ENCODE peak calls at places on chromosomes 13 and 19, in six cellular contexts. One of them, this sample, is unnamed.

GRCh38 chr19:28632357-28633076 is 580.4 kb downstream of the UQCRFS1 start:
- DNase-seq in K562: no peak
- DNase-seq in GM12891: no peak
- DNase-seq in HepG2: no peak
- DNase-seq in H1: no peak
- DNase-seq in GM12878: no peak
- DNase-seq in this sample: no peak

GRCh38 chr19:29535984-29536508 is 10.3 kb downstream of the VSTM2B start:
- DNase-seq in K562: no peak
- DNase-seq in GM12891: no peak
- DNase-seq in HepG2: no peak
- DNase-seq in H1: peak; percentile 41
- DNase-seq in GM12878: no peak
- DNase-seq in this sample: no peak

GRCh38 chr13:56166864-56167263 is 973.9 kb upstream of the PRR20A start:
- DNase-seq in K562: no peak
- DNase-seq in GM12891: no peak
- DNase-seq in HepG2: no peak
- DNase-seq in H1: peak; percentile 53
- DNase-seq in GM12878: no peak
- DNase-seq in this sample: no peak

GRCh38 chr19:55041627-55042343 is 3.7 kb upstream of the GP6 start:
- DNase-seq in K562: peak; percentile 80
- DNase-seq in GM12891: no peak
- DNase-seq in HepG2: no peak
- DNase-seq in H1: no peak
- DNase-seq in GM12878: no peak
- DNase-seq in this sample: no peak

GRCh38 chr13:98775844-98776598 is 23.5 kb upstream of the SLC15A1 start:
- DNase-seq in K562: peak; percentile 30
- DNase-seq in GM12891: no peak
- DNase-seq in HepG2: peak; percentile 87
- DNase-seq in H1: no peak
- DNase-seq in GM12878: no peak
- DNase-seq in this sample: no peak

GRCh38 chr13:85590231-85590931 is 208.8 kb downstream of the SLITRK6 start:
- DNase-seq in K562: no peak
- DNase-seq in GM12891: no peak
- DNase-seq in HepG2: no peak
- DNase-seq in H1: no peak
- DNase-seq in GM12878: no peak
- DNase-seq in this sample: no peak

GRCh38 chr19:17300992-17301585 is 2.1 kb downstream of the ABHD8 start:
- DNase-seq in K562: no peak
- DNase-seq in GM12891: no peak
- DNase-seq in HepG2: no peak
- DNase-seq in H1: no peak
- DNase-seq in GM12878: no peak
- DNase-seq in this sample: no peak

GRCh38 chr19:52307275-52307674 is 10.3 kb downstream of the ZNF480 start:
- DNase-seq in K562: no peak
- DNase-seq in GM12891: no peak
- DNase-seq in HepG2: no peak
- DNase-seq in H1: peak; percentile 53
- DNase-seq in GM12878: no peak
- DNase-seq in this sample: no peak

GRCh38 chr13:72458701-72459100 is 268.7 kb downstream of the MZT1 start:
- DNase-seq in K562: no peak
- DNase-seq in GM12891: no peak
- DNase-seq in HepG2: no peak
- DNase-seq in H1: no peak
- DNase-seq in GM12878: no peak
- DNase-seq in this sample: no peak

GRCh38 chr13:29452773-29453574 is 142.5 kb downstream of the SLC7A1 start:
- DNase-seq in K562: no peak
- DNase-seq in GM12891: no peak
- DNase-seq in HepG2: no peak
- DNase-seq in H1: no peak
- DNase-seq in GM12878: no peak
- DNase-seq in this sample: no peak

GRCh38 chr19:38634757-38635482 is 12.5 kb upstream of the ACTN4 start:
- DNase-seq in K562: peak; percentile 74
- DNase-seq in GM12891: peak; percentile 63
- DNase-seq in HepG2: no peak
- DNase-seq in H1: peak; percentile 95
- DNase-seq in GM12878: peak; percentile 32
- DNase-seq in this sample: peak; percentile 65

GRCh38 chr13:41354416-41354815 is 43.3 kb downstream of the NAA16 start:
- DNase-seq in K562: no peak
- DNase-seq in GM12891: no peak
- DNase-seq in HepG2: no peak
- DNase-seq in H1: no peak
- DNase-seq in GM12878: no peak
- DNase-seq in this sample: no peak

GRCh38 chr19:40383668-40384248 is 6.2 kb downstream of the HIPK4 start:
- DNase-seq in K562: no peak
- DNase-seq in GM12891: no peak
- DNase-seq in HepG2: no peak
- DNase-seq in H1: no peak
- DNase-seq in GM12878: no peak
- DNase-seq in this sample: no peak

GRCh38 chr19:33464733-33465115 is 56.9 kb downstream of the PEPD start:
- DNase-seq in K562: no peak
- DNase-seq in GM12891: no peak
- DNase-seq in HepG2: no peak
- DNase-seq in H1: no peak
- DNase-seq in GM12878: no peak
- DNase-seq in this sample: no peak

GRCh38 chr13:38395505-38395803 is 45.8 kb downstream of the UFM1 start:
- DNase-seq in K562: no peak
- DNase-seq in GM12891: no peak
- DNase-seq in HepG2: no peak
- DNase-seq in H1: no peak
- DNase-seq in GM12878: no peak
- DNase-seq in this sample: no peak

GRCh38 chr19:3543150-3544053 is 4.4 kb downstream of the TEKTIP1 start:
- DNase-seq in K562: no peak
- DNase-seq in GM12891: no peak
- DNase-seq in HepG2: no peak
- DNase-seq in H1: no peak
- DNase-seq in GM12878: no peak
- DNase-seq in this sample: no peak

GRCh38 chr19:35750167-35750566 is 1.8 kb downstream of the LIN37 start:
- DNase-seq in K562: no peak
- DNase-seq in GM12891: no peak
- DNase-seq in HepG2: no peak
- DNase-seq in H1: no peak
- DNase-seq in GM12878: no peak
- DNase-seq in this sample: no peak

GRCh38 chr19:4108767-4109625 is 14.9 kb downstream of the MAP2K2 start:
- DNase-seq in K562: no peak
- DNase-seq in GM12891: peak; percentile 75
- DNase-seq in HepG2: no peak
- DNase-seq in H1: no peak
- DNase-seq in GM12878: peak; percentile 79
- DNase-seq in this sample: peak; percentile 81

GRCh38 chr13:27034678-27035111 is 136.9 kb downstream of the USP12 start:
- DNase-seq in K562: no peak
- DNase-seq in GM12891: no peak
- DNase-seq in HepG2: no peak
- DNase-seq in H1: peak; percentile 66
- DNase-seq in GM12878: no peak
- DNase-seq in this sample: no peak

GRCh38 chr19:19218911-19219310 is 7.2 kb downstream of the NCAN start:
- DNase-seq in K562: no peak
- DNase-seq in GM12891: no peak
- DNase-seq in HepG2: no peak
- DNase-seq in H1: no peak
- DNase-seq in GM12878: no peak
- DNase-seq in this sample: no peak

GRCh38 chr13:50731400-50731799 is 112.1 kb downstream of the DLEU7 start:
- DNase-seq in K562: no peak
- DNase-seq in GM12891: no peak
- DNase-seq in HepG2: no peak
- DNase-seq in H1: no peak
- DNase-seq in GM12878: peak; percentile 8
- DNase-seq in this sample: no peak

GRCh38 chr13:22940736-22941135 is 240.0 kb upstream of the SGCG start:
- DNase-seq in K562: no peak
- DNase-seq in GM12891: no peak
- DNase-seq in HepG2: no peak
- DNase-seq in H1: no peak
- DNase-seq in GM12878: no peak
- DNase-seq in this sample: no peak

GRCh38 chr13:98892821-98893220 is 85.0 kb downstream of the DOCK9 start:
- DNase-seq in K562: no peak
- DNase-seq in GM12891: no peak
- DNase-seq in HepG2: no peak
- DNase-seq in H1: no peak
- DNase-seq in GM12878: no peak
- DNase-seq in this sample: no peak

GRCh38 chr19:45097776-45098520 is 5.0 kb downstream of the PPP1R37 start:
- DNase-seq in K562: peak; percentile 85
- DNase-seq in GM12891: no peak
- DNase-seq in HepG2: peak; percentile 90
- DNase-seq in H1: no peak
- DNase-seq in GM12878: no peak
- DNase-seq in this sample: no peak

GRCh38 chr13:98797456-98797855 is 45.0 kb upstream of the SLC15A1 start:
- DNase-seq in K562: no peak
- DNase-seq in GM12891: no peak
- DNase-seq in HepG2: no peak
- DNase-seq in H1: no peak
- DNase-seq in GM12878: no peak
- DNase-seq in this sample: no peak

GRCh38 chr13:77571956-77572355 is 36.5 kb downstream of the SCEL start:
- DNase-seq in K562: no peak
- DNase-seq in GM12891: no peak
- DNase-seq in HepG2: no peak
- DNase-seq in H1: no peak
- DNase-seq in GM12878: no peak
- DNase-seq in this sample: no peak

GRCh38 chr19:38095411-38096308 is 128.4 kb downstream of the DPF1 start:
- DNase-seq in K562: peak; percentile 73
- DNase-seq in GM12891: peak; percentile 42
- DNase-seq in HepG2: peak; percentile 46
- DNase-seq in H1: peak; percentile 85
- DNase-seq in GM12878: peak; percentile 17
- DNase-seq in this sample: no peak

GRCh38 chr19:45125975-45126493 is 33.1 kb downstream of the PPP1R37 start:
- DNase-seq in K562: peak; percentile 66
- DNase-seq in GM12891: no peak
- DNase-seq in HepG2: peak; percentile 65
- DNase-seq in H1: peak; percentile 96
- DNase-seq in GM12878: no peak
- DNase-seq in this sample: no peak

GRCh38 chr19:41214161-41214560 is 4.9 kb upstream of the AXL start:
- DNase-seq in K562: no peak
- DNase-seq in GM12891: no peak
- DNase-seq in HepG2: no peak
- DNase-seq in H1: no peak
- DNase-seq in GM12878: no peak
- DNase-seq in this sample: no peak

GRCh38 chr13:102626928-102627327 is 30.1 kb downstream of the TPP2 start:
- DNase-seq in K562: no peak
- DNase-seq in GM12891: no peak
- DNase-seq in HepG2: no peak
- DNase-seq in H1: no peak
- DNase-seq in GM12878: no peak
- DNase-seq in this sample: no peak
- TF ChIP-seq TAF1 in K562: no peak
- TF ChIP-seq TAF1 in GM12891: no peak
- TF ChIP-seq TAF1 in HepG2: no peak
- TF ChIP-seq TAF1 in H1: no peak
- TF ChIP-seq TAF1 in GM12878: no peak
- TF ChIP-seq TAF1 in this sample: no peak

DNA sequence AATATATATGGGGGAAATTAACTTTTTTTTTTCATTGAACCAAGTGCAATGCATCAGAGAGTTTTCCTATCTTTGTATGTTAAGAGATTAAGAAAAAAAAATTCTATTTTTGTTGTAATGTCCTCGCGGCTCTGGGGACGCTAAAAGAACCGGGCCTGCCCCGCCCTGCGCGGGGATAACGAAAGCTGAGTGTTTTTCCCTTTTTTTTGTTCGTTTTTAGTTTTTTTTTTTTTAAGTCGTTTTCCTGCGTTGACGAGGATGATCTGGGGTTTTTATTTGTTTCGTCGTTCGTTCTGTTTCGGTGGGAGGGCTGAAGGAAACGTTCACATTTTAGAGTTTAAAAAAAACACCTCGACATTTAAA is 5.7 kb downstream of the LYL1 start:
- DNase-seq in K562: no peak
- DNase-seq in GM12891: no peak
- DNase-seq in HepG2: no peak
- DNase-seq in H1: no peak
- DNase-seq in GM12878: no peak
- DNase-seq in this sample: no peak
- TF ChIP-seq POLR2A in K562: no peak
- TF ChIP-seq POLR2A in GM12891: no peak
- TF ChIP-seq POLR2A in HepG2: no peak
- TF ChIP-seq POLR2A in H1: no peak
- TF ChIP-seq POLR2A in GM12878: no peak
- TF ChIP-seq POLR2A in this sample: no peak

GRCh38 chr13:103351035-103351828 is 285.0 kb upstream of the SLC10A2 start:
- DNase-seq in K562: no peak
- DNase-seq in GM12891: no peak
- DNase-seq in HepG2: no peak
- DNase-seq in H1: peak; percentile 49
- DNase-seq in GM12878: no peak
- DNase-seq in this sample: no peak
- TF ChIP-seq TAF1 in K562: no peak
- TF ChIP-seq TAF1 in GM12891: no peak
- TF ChIP-seq TAF1 in HepG2: no peak
- TF ChIP-seq TAF1 in H1: no peak
- TF ChIP-seq TAF1 in GM12878: no peak
- TF ChIP-seq TAF1 in this sample: no peak

GRCh38 chr13:30618186-30618937 is 642 bp downstream of the USPL1 start:
- DNase-seq in K562: peak; percentile 6
- DNase-seq in GM12891: no peak
- DNase-seq in HepG2: peak; percentile 4
- DNase-seq in H1: no peak
- DNase-seq in GM12878: no peak
- DNase-seq in this sample: no peak

GRCh38 chr13:30618938-30619289 is 1.2 kb downstream of the USPL1 start:
- DNase-seq in K562: no peak
- DNase-seq in GM12891: no peak
- DNase-seq in HepG2: no peak
- DNase-seq in H1: no peak
- DNase-seq in GM12878: no peak
- DNase-seq in this sample: no peak

GRCh38 chr13:30615851-30616311 is 1.8 kb upstream of the USPL1 start:
- DNase-seq in K562: peak; percentile 7
- DNase-seq in GM12891: no peak
- DNase-seq in HepG2: peak; percentile 8
- DNase-seq in H1: no peak
- DNase-seq in GM12878: no peak
- DNase-seq in this sample: no peak

GRCh38 chr13:30617315-30618185 is at the start of gene USPL1:
- DNase-seq in K562: peak; percentile 89
- DNase-seq in GM12891: peak; percentile 82
- DNase-seq in HepG2: peak; percentile 94
- DNase-seq in H1: peak; percentile 94
- DNase-seq in GM12878: peak; percentile 96
- DNase-seq in this sample: peak; percentile 83

GRCh38 chr13:30616927-30617314 is 799 bp upstream of the USPL1 start:
- DNase-seq in K562: peak; percentile 62
- DNase-seq in GM12891: no peak
- DNase-seq in HepG2: peak; percentile 90
- DNase-seq in H1: no peak
- DNase-seq in GM12878: peak; percentile 61
- DNase-seq in this sample: peak; percentile 21
- TF ChIP-seq POLR2A in K562: peak; percentile 86
- TF ChIP-seq POLR2A in GM12891: peak; percentile 97
- TF ChIP-seq POLR2A in HepG2: peak; percentile 50
- TF ChIP-seq POLR2A in H1: no peak
- TF ChIP-seq POLR2A in GM12878: peak; percentile 19
- TF ChIP-seq POLR2A in this sample: peak; percentile 81

This sample was measured in GM12892.